ENCODE peak calls at places on chromosomes 12 and 14, in nine cellular contexts. V, A, L, M, K, X, O, I and J are unnamed samples.

GRCh38 chr14:79483472-79483871 is 727.8 kb downstream of the DIO2 start:
- DNase-seq in I (no peak), O (no peak), V (peak; percentile 76), A (no peak), X (peak; percentile 74), K (no peak), L (no peak), M (no peak), J (no peak)

GRCh38 chr12:78938341-78939084 is 73.9 kb downstream of the SYT1 start:
- DNase-seq in M (no peak), A (no peak), V (no peak), I (no peak), O (no peak), X (no peak), L (no peak), K (no peak), J (no peak)

GRCh38 chr12:64187370-64187769 is 34.7 kb downstream of the KICS2 start:
- DNase-seq in V (peak; percentile 83), K (no peak), A (peak; percentile 67), X (peak; percentile 77), O (no peak), L (no peak), I (no peak), M (peak; percentile 70), J (no peak)

GRCh38 chr12:155006-155405 is 59.0 kb downstream of the SLC6A12 start:
- DNase-seq in A (no peak), K (no peak), L (no peak), O (no peak), V (no peak), X (no peak), M (no peak), I (no peak), J (no peak)

GRCh38 chr12:93714382-93714781 is 37.2 kb downstream of the CRADD start:
- DNase-seq in M (peak; percentile 50), I (no peak), A (no peak), X (no peak), K (no peak), L (no peak), O (no peak), V (peak; percentile 31), J (no peak)

GRCh38 chr14:92401561-92401960 is 78.6 kb downstream of the SLC24A4 start:
- DNase-seq in O (no peak), L (no peak), A (no peak), V (no peak), K (no peak), I (no peak), M (no peak), X (no peak), J (no peak)

GRCh38 chr14:98947911-98948595 is 323.9 kb downstream of the BCL11B start:
- DNase-seq in I (no peak), A (no peak), L (no peak), K (no peak), V (no peak), O (no peak), M (no peak), X (no peak), J (no peak)

GRCh38 chr12:103868215-103868614 is 27.2 kb upstream of the NT5DC3 start:
- DNase-seq in K (no peak), A (no peak), I (no peak), M (no peak), X (peak; percentile 48), L (no peak), V (no peak), O (no peak), J (no peak)

GRCh38 chr14:31219169-31219568 is 11.6 kb upstream of the HECTD1 start:
- DNase-seq in I (no peak), K (no peak), V (peak; percentile 23), O (no peak), L (no peak), M (no peak), X (no peak), A (no peak), J (no peak)

GRCh38 chr12:62625238-62625637 is 158.6 kb downstream of the MON2 start:
- DNase-seq in L (no peak), O (no peak), X (peak; percentile 45), V (peak; percentile 55), K (no peak), I (no peak), M (no peak), A (peak; percentile 48), J (peak; percentile 86)

GRCh38 chr12:126770188-126770587 is 1496.8 kb upstream of the TMEM132C start:
- DNase-seq in M (no peak), O (no peak), K (no peak), X (no peak), L (no peak), V (peak; percentile 6), A (no peak), I (no peak), J (no peak)

GRCh38 chr12:59636945-59637656 is 41.3 kb downstream of the SLC16A7 start:
- DNase-seq in M (no peak), O (no peak), I (no peak), X (no peak), L (peak; percentile 12), K (no peak), V (no peak), A (no peak), J (no peak)

GRCh38 chr14:101839236-101839635 is 77.7 kb downstream of the PPP2R5C start:
- DNase-seq in A (no peak), M (no peak), O (no peak), K (no peak), L (peak; percentile 77), V (no peak), I (no peak), X (no peak), J (no peak)

GRCh38 chr12:12392428-12392827 is 35.5 kb downstream of the BORCS5 start:
- DNase-seq in X (no peak), V (no peak), M (no peak), I (no peak), A (no peak), L (no peak), O (no peak), K (no peak), J (no peak)

GRCh38 chr12:52726451-52726850 is 23.1 kb upstream of the KRT77 start:
- DNase-seq in V (no peak), O (no peak), M (no peak), I (no peak), L (no peak), A (no peak), X (no peak), K (no peak), J (no peak)
- TF ChIP-seq CTCF in V (no peak), O (no peak), M (no peak), I (no peak), L (no peak), A (no peak), X (no peak), K (no peak), J (no peak)

GRCh38 chr14:25050494-25051170 is 685 bp upstream of the STXBP6 start:
- DNase-seq in A (no peak), O (no peak), K (peak; percentile 23), M (no peak), I (peak; percentile 43), L (no peak), V (peak; percentile 91), X (peak; percentile 59), J (no peak)

GRCh38 chr14:25052385-25052784 is 2.4 kb upstream of the STXBP6 start:
- DNase-seq in V (no peak), X (no peak), L (no peak), K (no peak), A (no peak), M (no peak), O (no peak), I (no peak), J (no peak)

GRCh38 chr14:25048170-25049126 is 1.5 kb downstream of the STXBP6 start:
- DNase-seq in V (peak; percentile 87), L (no peak), I (peak; percentile 52), A (no peak), O (no peak), M (peak; percentile 38), X (peak; percentile 60), K (peak; percentile 1), J (no peak)

GRCh38 chr14:25049127-25049558 is 804 bp downstream of the STXBP6 start:
- DNase-seq in L (no peak), X (peak; percentile 11), I (peak; percentile 35), A (no peak), M (no peak), V (no peak), O (no peak), K (peak; percentile 22), J (no peak)

DNA sequence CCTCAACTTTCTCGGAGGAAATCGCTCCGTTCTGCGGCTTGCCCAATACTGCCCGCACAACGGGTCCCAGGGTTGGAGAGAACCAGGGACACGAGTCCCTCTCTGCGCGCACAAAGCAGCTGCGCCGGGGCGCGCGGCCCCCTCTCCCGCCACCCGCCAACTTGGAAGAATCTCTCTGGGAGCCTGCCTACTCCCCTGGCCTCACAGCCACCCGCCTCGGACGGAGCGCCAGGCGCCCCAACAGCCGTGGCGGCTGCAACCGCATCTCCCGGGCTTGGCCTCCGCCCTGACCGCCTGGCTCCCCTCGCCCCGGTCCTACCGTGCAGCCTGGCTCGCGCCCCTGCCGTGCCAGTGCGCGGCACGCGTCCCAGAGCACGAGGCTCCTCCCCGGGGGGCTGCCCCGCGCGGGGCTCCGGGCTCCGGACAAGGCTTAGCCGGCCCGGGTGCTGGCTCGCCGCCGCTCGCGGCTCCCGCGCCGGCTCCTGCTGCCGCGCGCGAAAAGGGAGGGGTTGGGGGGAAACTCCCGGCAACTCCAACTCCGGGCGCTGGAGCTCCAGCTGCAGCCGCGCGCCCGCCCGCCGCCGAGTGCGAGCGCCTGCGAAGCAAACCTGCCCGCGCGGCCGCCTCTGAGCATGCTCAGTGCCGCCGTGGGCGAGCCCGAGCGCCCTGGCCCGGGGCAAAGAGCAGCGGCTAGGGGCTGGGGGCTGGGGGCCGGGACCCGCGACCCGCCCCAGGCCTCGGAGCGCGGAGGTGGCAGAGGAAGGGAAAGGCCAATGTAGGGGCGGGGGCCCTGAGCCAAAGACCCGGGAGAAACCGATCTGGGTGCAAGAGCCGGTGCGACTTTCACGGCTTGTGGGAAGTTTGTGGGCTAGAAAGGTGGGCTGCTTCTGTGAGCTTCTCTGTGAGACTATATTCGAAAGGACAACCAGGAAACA is at the start of gene STXBP6:
- DNase-seq in L (peak; percentile 24), I (peak; percentile 76), K (peak; percentile 85), M (no peak), V (peak; percentile 42), X (peak; percentile 45), A (no peak), O (peak; percentile 65), J (peak; percentile 10)
- TF ChIP-seq CTCF in L (no peak), I (no peak), K (no peak), M (no peak), V (no peak), X (no peak), A (no peak), O (no peak), J (no peak)

GRCh38 chr12:116759783-116760581 is 21.9 kb downstream of the RNFT2 start:
- DNase-seq in M (no peak), X (no peak), K (peak; percentile 40), I (peak; percentile 37), V (no peak), A (no peak), O (peak; percentile 51), L (no peak), J (no peak)
- TF ChIP-seq CTCF in M (no peak), X (no peak), K (peak; percentile 34), I (no peak), V (no peak), A (no peak), O (peak; percentile 50), L (no peak), J (no peak)

DNA sequence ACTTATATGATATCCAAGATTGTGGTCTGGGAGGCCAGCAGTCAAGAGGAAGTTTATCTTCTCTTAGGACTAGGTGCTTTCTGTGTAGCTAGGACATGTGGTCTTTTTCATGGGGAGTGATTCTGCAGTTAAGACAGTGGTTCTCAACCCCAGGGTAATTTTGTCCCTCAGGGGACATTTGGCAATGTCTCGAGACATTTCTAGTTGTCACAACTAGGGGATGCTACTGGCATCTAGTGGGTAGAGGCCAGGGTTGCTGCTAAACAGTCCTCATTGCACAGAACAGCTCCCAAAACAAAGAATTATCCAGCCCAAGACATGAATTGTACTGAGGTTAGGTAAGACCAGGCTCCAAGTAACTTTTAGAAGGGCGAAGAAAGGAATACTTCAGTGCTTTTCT is 20.0 kb downstream of the AMDHD1 start:
- DNase-seq in V (no peak), A (peak; percentile 24), K (no peak), I (no peak), M (no peak), O (no peak), L (no peak), X (no peak), J (peak; percentile 48)
- TF ChIP-seq CTCF in V (no peak), A (no peak), K (peak; percentile 29), I (no peak), M (no peak), O (no peak), L (peak; percentile 40), X (no peak), J (peak; percentile 40)